ENCODE peak calls at places on chromosomes 4 and X, in nine cellular contexts. O is tibial nerve, F is AG10803, Q is IMR-90, H is cardiac muscle cell, C is SK-N-SH, Z is astrocyte, N is heart left ventricle, U is choroid plexus epithelial cell. L is an unnamed sample.
A peak's percentile ranks its signal among the peaks of the same experiment; 100 is the strongest.

GRCh38 chr4:158750379-158750778 is 18.4 kb upstream of the FNIP2 start:
- DNase-seq in O (no peak), Z (peak; percentile 95), C (no peak), N (no peak), F (peak; percentile 95), U (peak; percentile 58), Q (peak; percentile 93), H (peak; percentile 30), L (no peak)

GRCh38 chrX:110741213-110741796 is 54.3 kb downstream of the CHRDL1 start:
- DNase-seq in Q (peak; percentile 73), N (no peak), F (peak; percentile 62), Z (peak; percentile 76), C (no peak), H (peak; percentile 51), U (peak; percentile 35), O (no peak), L (no peak)

GRCh38 chr4:116070283-116070682 is 956.9 kb upstream of the NDST4 start:
- DNase-seq in U (no peak), O (no peak), H (no peak), C (no peak), F (no peak), Q (no peak), Z (peak; percentile 11), N (no peak), L (no peak)

GRCh38 chr4:133584714-133585113 is 435.6 kb downstream of the PCDH10 start:
- DNase-seq in C (peak; percentile 15), Z (no peak), U (peak; percentile 6), O (no peak), F (no peak), N (no peak), Q (no peak), H (no peak), L (no peak)

GRCh38 chr4:81260443-81261102 is 45.6 kb upstream of the PRKG2 start:
- DNase-seq in N (no peak), Z (no peak), C (peak; percentile 10), Q (no peak), U (peak; percentile 38), F (no peak), O (no peak), H (peak; percentile 14), L (no peak)

GRCh38 chr4:88759039-88759631 is 61.5 kb upstream of the NAP1L5 start:
- DNase-seq in H (peak; percentile 83), U (peak; percentile 83), Z (peak; percentile 31), N (no peak), F (peak; percentile 66), Q (peak; percentile 64), O (no peak), C (peak; percentile 32), L (no peak)

GRCh38 chr4:106809083-106809482 is 227.0 kb downstream of the DKK2 start:
- DNase-seq in H (peak; percentile 67), O (no peak), U (peak; percentile 84), F (peak; percentile 73), C (peak; percentile 4), Z (peak; percentile 43), N (no peak), Q (peak; percentile 25), L (no peak)

GRCh38 chr4:4323705-4324534 is 33.9 kb downstream of the ZBTB49 start:
- DNase-seq in C (no peak), O (no peak), Q (peak; percentile 36), U (peak; percentile 35), N (no peak), Z (peak; percentile 10), F (no peak), H (peak; percentile 86), L (no peak)

GRCh38 chr4:52199574-52200338 is 148.7 kb downstream of the SPATA18 start:
- DNase-seq in N (no peak), H (peak; percentile 65), Q (peak; percentile 7), O (no peak), F (peak; percentile 86), Z (peak; percentile 1), C (no peak), U (peak; percentile 24), L (no peak)

GRCh38 chrX:28472926-28473325 is 114.3 kb upstream of the IL1RAPL1 start:
- DNase-seq in O (no peak), N (no peak), F (no peak), U (no peak), Q (no peak), H (no peak), C (no peak), Z (no peak), L (no peak)

GRCh38 chr4:141132689-141133145 is 552 bp downstream of the RNF150 start:
- DNase-seq in Q (peak; percentile 29), C (peak; percentile 92), N (peak; percentile 68), F (peak; percentile 21), H (peak; percentile 26), Z (peak; percentile 39), O (no peak), U (no peak), L (peak; percentile 72)

GRCh38 chr4:2797188-2797544 is 4.3 kb downstream of the SH3BP2 start:
- DNase-seq in C (peak; percentile 4), N (no peak), Z (no peak), F (no peak), H (no peak), Q (no peak), U (no peak), O (no peak), L (no peak)

GRCh38 chr4:85543832-85544231 is 68.9 kb downstream of the ARHGAP24 start:
- DNase-seq in H (peak; percentile 69), F (peak; percentile 67), N (no peak), Z (peak; percentile 63), C (no peak), Q (peak; percentile 1), U (peak; percentile 51), O (no peak), L (no peak)

GRCh38 chrX:145936769-145937168 is 119.1 kb downstream of the SLITRK2 start:
- DNase-seq in F (no peak), N (no peak), H (no peak), C (no peak), Z (no peak), Q (no peak), O (no peak), U (no peak), L (no peak)

GRCh38 chr4:148574502-148574901 is 132.3 kb upstream of the NR3C2 start:
- DNase-seq in O (no peak), F (peak; percentile 60), H (no peak), C (no peak), Z (peak; percentile 53), U (peak; percentile 46), Q (peak; percentile 72), N (no peak), L (no peak)

GRCh38 chr4:40552536-40552935 is 77.1 kb downstream of the RBM47 start:
- DNase-seq in F (no peak), U (no peak), C (no peak), O (no peak), N (no peak), Q (no peak), H (peak; percentile 33), Z (peak; percentile 69), L (no peak)

GRCh38 chr4:41934813-41935651 is at the start of gene TMEM33:
- DNase-seq in N (peak; percentile 88), Z (peak; percentile 76), U (peak; percentile 85), H (peak; percentile 90), F (peak; percentile 78), C (peak; percentile 88), Q (peak; percentile 79), O (peak; percentile 67), L (peak; percentile 81)

GRCh38 chrX:154469880-154470279 is 9.2 kb downstream of the LAGE3 start:
- DNase-seq in U (no peak), C (no peak), Q (no peak), Z (no peak), F (no peak), H (no peak), N (no peak), O (no peak), L (no peak)
- TF ChIP-seq CTCF in U (no peak), C (no peak), Q (no peak), Z (no peak), F (no peak), H (no peak), N (no peak), O (no peak), L (no peak)

GRCh38 chr4:174631901-174632758 is 109.8 kb upstream of the HPGD start:
- DNase-seq in C (peak; percentile 19), F (peak; percentile 48), O (no peak), Z (peak; percentile 12), H (peak; percentile 68), Q (peak; percentile 23), U (peak; percentile 76), N (no peak), L (no peak)
- TF ChIP-seq CTCF in C (peak; percentile 87), F (peak; percentile 92), O (peak; percentile 57), Z (peak; percentile 77), H (peak; percentile 81), Q (peak; percentile 57), U (peak; percentile 80), N (peak; percentile 60), L (peak; percentile 85)

GRCh38 chr4:102445213-102445612 is 55.9 kb upstream of the NFKB1 start:
- DNase-seq in O (no peak), N (no peak), Z (no peak), Q (no peak), F (no peak), C (no peak), H (no peak), U (no peak), L (no peak)
- TF ChIP-seq CTCF in O (no peak), N (no peak), Z (no peak), Q (no peak), F (no peak), C (no peak), H (no peak), U (no peak), L (no peak)

GRCh38 chr4:26320159-26320452 is 708 bp upstream of the RBPJ start:
- DNase-seq in H (peak; percentile 42), Q (peak; percentile 28), C (no peak), N (no peak), O (no peak), F (peak; percentile 39), U (no peak), Z (peak; percentile 37), L (no peak)

GRCh38 chr4:26320453-26321325 is at the start of gene RBPJ:
- DNase-seq in U (peak; percentile 99), H (peak; percentile 99), C (peak; percentile 95), F (peak; percentile 96), Q (peak; percentile 99), Z (peak; percentile 98), N (peak; percentile 92), O (peak; percentile 76), L (peak; percentile 95)

GRCh38 chr4:26317766-26318165 is 3.0 kb upstream of the RBPJ start:
- DNase-seq in O (no peak), N (no peak), U (no peak), Z (no peak), Q (no peak), F (no peak), C (no peak), H (no peak), L (no peak)

GRCh38 chr4:26321326-26322276 is 787 bp downstream of the RBPJ start:
- DNase-seq in N (peak; percentile 32), U (peak; percentile 60), C (peak; percentile 38), Q (peak; percentile 41), H (peak; percentile 30), O (no peak), F (peak; percentile 27), Z (peak; percentile 31), L (peak; percentile 70)

DNA sequence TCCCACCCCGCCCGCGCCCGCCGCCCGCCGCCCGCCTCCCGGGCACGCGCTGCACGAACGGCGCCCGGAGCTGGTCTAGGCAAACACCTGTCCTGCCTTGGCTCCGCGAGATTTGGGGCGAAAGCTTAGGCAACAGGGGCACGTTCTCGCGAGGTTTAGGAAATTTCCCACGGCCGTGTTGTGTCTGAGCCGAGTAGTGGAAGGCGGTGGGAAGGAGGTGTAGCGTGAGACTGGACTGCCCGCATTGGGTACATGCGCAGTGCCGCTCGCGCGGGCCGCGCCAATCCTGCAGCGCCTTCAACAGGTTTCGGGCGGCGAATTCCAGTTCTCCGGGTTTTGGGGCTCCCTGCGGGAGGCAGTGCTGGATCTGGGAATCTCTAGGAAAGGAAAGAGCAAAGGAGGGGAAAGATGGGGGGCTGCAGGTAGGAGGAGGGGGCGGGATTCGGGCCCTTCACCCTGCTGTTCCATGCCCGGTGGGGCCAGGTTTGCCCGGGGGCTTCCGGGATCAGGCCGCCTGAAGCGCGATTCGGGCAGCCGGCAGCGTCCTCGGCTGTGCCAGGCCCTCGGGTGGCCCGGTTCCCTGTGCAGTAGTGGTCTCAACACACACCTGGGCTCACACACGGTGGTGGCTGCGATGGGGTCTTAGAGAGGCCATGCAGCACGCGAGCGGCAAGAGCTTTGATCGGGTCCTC is 1.2 kb upstream of the RBPJ start:
- DNase-seq in H (peak; percentile 100), C (peak; percentile 94), U (peak; percentile 100), F (peak; percentile 100), N (peak; percentile 97), O (peak; percentile 97), Q (peak; percentile 100), Z (peak; percentile 99), L (peak; percentile 97)
- TF ChIP-seq CTCF in H (no peak), C (no peak), U (peak; percentile 24), F (no peak), N (no peak), O (peak; percentile 23), Q (peak; percentile 27), Z (no peak), L (no peak)

L was measured in type B pancreatic cell.